ENCODE peak calls at places on chromosomes 4 and X, in nine cellular contexts. One of them, this sample, is unnamed.

GRCh38 chr4:130419576-130419975 is 1323.6 kb downstream of the C4orf33 start:
- DNase-seq in psoas muscle: no peak
- DNase-seq in fibroblast of lung: no peak
- DNase-seq in tibial artery: no peak
- DNase-seq in right atrium auricular region: no peak
- DNase-seq in Peyer's patch: no peak
- DNase-seq in upper lobe of right lung: no peak
- DNase-seq in GM13977: no peak
- DNase-seq in AG10803: no peak
- DNase-seq in this sample: no peak

GRCh38 chr4:21697583-21697982 is 251.0 kb downstream of the KCNIP4 start:
- DNase-seq in psoas muscle: no peak
- DNase-seq in fibroblast of lung: peak
- DNase-seq in tibial artery: no peak
- DNase-seq in right atrium auricular region: no peak
- DNase-seq in Peyer's patch: no peak
- DNase-seq in upper lobe of right lung: no peak
- DNase-seq in GM13977: no peak
- DNase-seq in AG10803: no peak
- DNase-seq in this sample: no peak

GRCh38 chrX:133461226-133461625 is 45.9 kb upstream of the GPC4 start:
- DNase-seq in psoas muscle: no peak
- DNase-seq in fibroblast of lung: peak
- DNase-seq in tibial artery: no peak
- DNase-seq in right atrium auricular region: no peak
- DNase-seq in Peyer's patch: no peak
- DNase-seq in upper lobe of right lung: no peak
- DNase-seq in GM13977: no peak
- DNase-seq in AG10803: no peak
- DNase-seq in this sample: no peak

GRCh38 chr4:8427761-8428287 is 12.7 kb downstream of the ACOX3 start:
- DNase-seq in psoas muscle: no peak
- DNase-seq in fibroblast of lung: peak
- DNase-seq in tibial artery: peak
- DNase-seq in right atrium auricular region: no peak
- DNase-seq in Peyer's patch: no peak
- DNase-seq in upper lobe of right lung: no peak
- DNase-seq in GM13977: peak
- DNase-seq in AG10803: peak
- DNase-seq in this sample: peak

GRCh38 chrX:1521459-1521956 is 15.5 kb downstream of the P2RY8 start:
- DNase-seq in psoas muscle: no peak
- DNase-seq in fibroblast of lung: no peak
- DNase-seq in tibial artery: peak
- DNase-seq in right atrium auricular region: peak
- DNase-seq in Peyer's patch: peak
- DNase-seq in upper lobe of right lung: peak
- DNase-seq in GM13977: peak
- DNase-seq in AG10803: no peak
- DNase-seq in this sample: peak

GRCh38 chr4:134702374-134702773 is 500.8 kb upstream of the PABPC4L start:
- DNase-seq in psoas muscle: no peak
- DNase-seq in fibroblast of lung: no peak
- DNase-seq in tibial artery: no peak
- DNase-seq in right atrium auricular region: no peak
- DNase-seq in Peyer's patch: no peak
- DNase-seq in upper lobe of right lung: no peak
- DNase-seq in GM13977: no peak
- DNase-seq in AG10803: no peak
- DNase-seq in this sample: no peak

GRCh38 chrX:137427813-137428212 is 138.1 kb upstream of the ZIC3 start:
- DNase-seq in psoas muscle: no peak
- DNase-seq in fibroblast of lung: no peak
- DNase-seq in tibial artery: no peak
- DNase-seq in right atrium auricular region: no peak
- DNase-seq in Peyer's patch: no peak
- DNase-seq in upper lobe of right lung: no peak
- DNase-seq in GM13977: no peak
- DNase-seq in AG10803: peak
- DNase-seq in this sample: peak

GRCh38 chr4:72006576-72006975 is 25.2 kb upstream of the NPFFR2 start:
- DNase-seq in psoas muscle: no peak
- DNase-seq in fibroblast of lung: peak
- DNase-seq in tibial artery: no peak
- DNase-seq in right atrium auricular region: no peak
- DNase-seq in Peyer's patch: no peak
- DNase-seq in upper lobe of right lung: no peak
- DNase-seq in GM13977: no peak
- DNase-seq in AG10803: peak
- DNase-seq in this sample: no peak

GRCh38 chr4:20297246-20297645 is 45.5 kb downstream of the SLIT2 start:
- DNase-seq in psoas muscle: no peak
- DNase-seq in fibroblast of lung: peak
- DNase-seq in tibial artery: no peak
- DNase-seq in right atrium auricular region: no peak
- DNase-seq in Peyer's patch: no peak
- DNase-seq in upper lobe of right lung: no peak
- DNase-seq in GM13977: no peak
- DNase-seq in AG10803: peak
- DNase-seq in this sample: no peak

GRCh38 chr4:143626134-143626859 is 74.2 kb downstream of the FREM3 start:
- DNase-seq in psoas muscle: peak
- DNase-seq in fibroblast of lung: peak
- DNase-seq in tibial artery: peak
- DNase-seq in right atrium auricular region: peak
- DNase-seq in Peyer's patch: peak
- DNase-seq in upper lobe of right lung: no peak
- DNase-seq in GM13977: no peak
- DNase-seq in AG10803: peak
- DNase-seq in this sample: no peak

GRCh38 chr4:140281828-140282227 is 91.6 kb upstream of the SCOC start:
- DNase-seq in psoas muscle: no peak
- DNase-seq in fibroblast of lung: no peak
- DNase-seq in tibial artery: no peak
- DNase-seq in right atrium auricular region: no peak
- DNase-seq in Peyer's patch: no peak
- DNase-seq in upper lobe of right lung: no peak
- DNase-seq in GM13977: no peak
- DNase-seq in AG10803: no peak
- DNase-seq in this sample: no peak

DNA sequence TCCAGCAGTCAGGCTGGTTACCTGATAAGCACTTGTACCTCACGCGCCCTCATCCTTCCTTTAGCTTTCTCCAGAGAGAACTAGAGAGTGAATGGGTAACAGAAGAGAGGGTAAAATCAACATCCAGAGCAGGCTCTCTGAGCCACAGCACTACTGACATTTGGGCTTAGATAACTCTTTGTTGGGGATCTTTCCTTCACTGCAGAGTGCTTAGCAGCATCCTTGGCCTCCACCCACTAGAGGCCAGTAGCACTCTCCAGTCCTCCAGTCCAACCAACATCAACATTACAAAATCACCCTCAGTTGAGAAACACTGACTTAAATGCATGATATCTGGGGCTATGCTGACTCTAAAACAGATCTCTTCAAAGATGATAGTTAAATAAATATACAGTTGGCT is 220.7 kb downstream of the TACR3 start:
- DNase-seq in psoas muscle: no peak
- DNase-seq in fibroblast of lung: no peak
- DNase-seq in tibial artery: no peak
- DNase-seq in right atrium auricular region: no peak
- DNase-seq in Peyer's patch: no peak
- DNase-seq in upper lobe of right lung: no peak
- DNase-seq in GM13977: no peak
- DNase-seq in AG10803: peak
- DNase-seq in this sample: no peak
- TF ChIP-seq CTCF in psoas muscle: no peak
- TF ChIP-seq CTCF in fibroblast of lung: peak
- TF ChIP-seq CTCF in tibial artery: no peak
- TF ChIP-seq CTCF in right atrium auricular region: no peak
- TF ChIP-seq CTCF in Peyer's patch: no peak
- TF ChIP-seq CTCF in upper lobe of right lung: no peak
- TF ChIP-seq CTCF in GM13977: peak
- TF ChIP-seq CTCF in AG10803: peak
- TF ChIP-seq CTCF in this sample: peak

DNA sequence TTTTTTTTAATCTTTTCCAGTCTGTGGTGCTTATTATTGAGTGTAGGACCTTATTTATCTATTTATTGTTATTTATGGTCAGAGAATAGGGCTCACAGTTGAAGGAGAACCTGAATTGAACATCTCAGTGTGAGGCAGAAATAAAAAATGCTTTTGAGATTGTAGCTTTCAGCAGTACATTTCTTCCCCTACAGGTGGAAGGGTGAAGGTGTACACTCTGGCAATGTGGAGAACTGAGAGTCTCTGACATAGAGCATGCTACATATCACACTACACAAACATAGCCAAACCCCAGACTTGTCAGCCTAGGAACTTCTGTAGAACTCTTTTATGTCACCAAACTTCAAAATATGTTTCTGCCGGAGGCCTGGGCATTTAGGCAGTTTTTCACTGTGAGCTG is 140.2 kb downstream of the STIM2 start:
- DNase-seq in psoas muscle: no peak
- DNase-seq in fibroblast of lung: no peak
- DNase-seq in tibial artery: no peak
- DNase-seq in right atrium auricular region: no peak
- DNase-seq in Peyer's patch: no peak
- DNase-seq in upper lobe of right lung: no peak
- DNase-seq in GM13977: no peak
- DNase-seq in AG10803: no peak
- DNase-seq in this sample: no peak
- TF ChIP-seq CTCF in psoas muscle: peak
- TF ChIP-seq CTCF in fibroblast of lung: no peak
- TF ChIP-seq CTCF in tibial artery: no peak
- TF ChIP-seq CTCF in right atrium auricular region: peak
- TF ChIP-seq CTCF in Peyer's patch: peak
- TF ChIP-seq CTCF in upper lobe of right lung: peak
- TF ChIP-seq CTCF in GM13977: peak
- TF ChIP-seq CTCF in AG10803: no peak
- TF ChIP-seq CTCF in this sample: peak

GRCh38 chr4:122577189-122577553 is 43.7 kb downstream of the IL21 start:
- DNase-seq in psoas muscle: no peak
- DNase-seq in fibroblast of lung: no peak
- DNase-seq in tibial artery: no peak
- DNase-seq in right atrium auricular region: no peak
- DNase-seq in Peyer's patch: no peak
- DNase-seq in upper lobe of right lung: no peak
- DNase-seq in GM13977: no peak
- DNase-seq in AG10803: no peak
- DNase-seq in this sample: no peak

GRCh38 chr4:122583906-122584305 is 37.0 kb downstream of the IL21 start:
- DNase-seq in psoas muscle: no peak
- DNase-seq in fibroblast of lung: no peak
- DNase-seq in tibial artery: no peak
- DNase-seq in right atrium auricular region: no peak
- DNase-seq in Peyer's patch: no peak
- DNase-seq in upper lobe of right lung: no peak
- DNase-seq in GM13977: no peak
- DNase-seq in AG10803: peak
- DNase-seq in this sample: no peak

GRCh38 chr4:122576261-122577188 is 44.3 kb downstream of the IL21 start:
- DNase-seq in psoas muscle: no peak
- DNase-seq in fibroblast of lung: peak
- DNase-seq in tibial artery: no peak
- DNase-seq in right atrium auricular region: no peak
- DNase-seq in Peyer's patch: no peak
- DNase-seq in upper lobe of right lung: no peak
- DNase-seq in GM13977: peak
- DNase-seq in AG10803: peak
- DNase-seq in this sample: peak

DNA sequence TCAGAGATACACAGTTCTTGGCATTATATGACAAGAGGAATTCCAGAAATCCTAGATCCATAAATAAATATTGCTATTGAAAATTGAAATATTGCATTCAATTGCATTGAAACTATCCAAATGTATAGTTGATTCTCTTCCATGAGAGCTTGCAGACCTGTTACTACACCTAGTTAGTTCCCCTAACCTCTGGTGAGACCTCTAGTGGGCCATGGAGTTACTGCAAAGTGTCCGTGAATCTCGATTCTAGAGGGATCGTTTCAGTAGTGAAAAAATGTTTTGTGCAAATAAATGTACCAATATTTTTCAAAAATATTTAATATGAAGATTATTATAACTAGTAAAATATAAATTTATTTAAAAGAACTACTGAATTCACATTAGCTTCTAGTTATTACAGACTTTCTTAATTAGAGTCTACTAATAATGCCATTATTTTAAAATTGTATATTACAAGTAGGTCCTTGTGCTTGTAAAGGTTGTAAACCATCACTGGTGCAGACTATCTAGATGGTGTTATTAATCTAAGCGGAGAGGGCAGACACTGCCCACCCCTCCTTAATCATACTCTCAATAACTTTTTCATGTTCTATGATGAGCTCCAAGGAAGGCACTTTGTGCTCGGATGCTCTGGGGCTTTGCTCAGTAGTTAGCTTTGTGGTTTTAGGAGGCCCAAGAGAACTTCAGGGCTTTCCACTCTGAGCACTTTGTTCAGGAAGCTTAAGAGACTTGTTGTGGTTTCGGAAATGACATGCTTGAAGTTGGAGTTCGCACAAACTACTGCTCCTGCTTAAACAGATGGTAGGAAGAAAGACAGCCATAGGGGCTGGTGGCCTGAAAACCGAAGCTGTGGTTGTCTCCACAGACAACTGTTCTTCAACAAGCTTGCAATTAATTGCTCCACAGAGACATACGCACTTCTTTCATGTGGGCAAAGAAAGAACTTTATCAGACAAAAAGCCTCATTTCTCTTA is 42.8 kb downstream of the IL21 start:
- DNase-seq in psoas muscle: no peak
- DNase-seq in fibroblast of lung: peak
- DNase-seq in tibial artery: no peak
- DNase-seq in right atrium auricular region: no peak
- DNase-seq in Peyer's patch: peak
- DNase-seq in upper lobe of right lung: no peak
- DNase-seq in GM13977: peak
- DNase-seq in AG10803: peak
- DNase-seq in this sample: peak
- TF ChIP-seq CTCF in psoas muscle: peak
- TF ChIP-seq CTCF in fibroblast of lung: peak
- TF ChIP-seq CTCF in tibial artery: peak
- TF ChIP-seq CTCF in right atrium auricular region: peak
- TF ChIP-seq CTCF in Peyer's patch: peak
- TF ChIP-seq CTCF in upper lobe of right lung: peak
- TF ChIP-seq CTCF in GM13977: peak
- TF ChIP-seq CTCF in AG10803: peak
- TF ChIP-seq CTCF in this sample: peak

DNA sequence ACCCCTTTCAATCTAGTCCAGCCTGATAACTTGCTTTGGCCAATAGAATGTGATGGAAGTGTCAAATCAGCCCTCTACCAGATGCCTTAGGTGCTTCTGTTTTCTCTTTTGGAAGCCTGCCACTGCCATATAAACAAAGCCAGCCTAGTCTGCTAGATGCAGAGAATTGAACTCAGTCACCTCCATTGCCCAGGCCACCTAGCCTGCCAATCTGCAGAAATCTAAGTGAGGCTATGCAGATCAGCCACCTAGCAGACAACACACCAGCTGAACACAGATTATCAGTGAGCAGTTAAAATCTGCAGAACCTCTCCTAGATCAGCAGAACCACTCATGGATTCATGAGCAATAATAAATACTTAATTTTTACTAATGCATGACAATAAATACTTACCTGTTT is 1108.2 kb downstream of the PCDH18 start:
- DNase-seq in psoas muscle: no peak
- DNase-seq in fibroblast of lung: no peak
- DNase-seq in tibial artery: no peak
- DNase-seq in right atrium auricular region: no peak
- DNase-seq in Peyer's patch: no peak
- DNase-seq in upper lobe of right lung: no peak
- DNase-seq in GM13977: no peak
- DNase-seq in AG10803: no peak
- DNase-seq in this sample: no peak
- TF ChIP-seq CTCF in psoas muscle: no peak
- TF ChIP-seq CTCF in fibroblast of lung: no peak
- TF ChIP-seq CTCF in tibial artery: no peak
- TF ChIP-seq CTCF in right atrium auricular region: no peak
- TF ChIP-seq CTCF in Peyer's patch: no peak
- TF ChIP-seq CTCF in upper lobe of right lung: no peak
- TF ChIP-seq CTCF in GM13977: no peak
- TF ChIP-seq CTCF in AG10803: no peak
- TF ChIP-seq CTCF in this sample: no peak